ENCODE peak calls at places on chromosomes 2 and 18, in six cellular contexts. A is lung, Z is astrocyte of the spinal cord, O is esophagus squamous epithelium, C is brain microvascular endothelial cell, B is RWPE1. W is an unnamed sample.

GRCh38 chr2:200609027-200609614 is 23.3 kb downstream of the AOX1 start:
- DNase-seq in A (no peak), B (peak), O (no peak), C (peak), Z (peak), W (no peak)

GRCh38 chr2:152344561-152345195 is 9.7 kb downstream of the FMNL2 start:
- DNase-seq in B (no peak), Z (no peak), C (no peak), O (no peak), A (no peak), W (no peak)

GRCh38 chr18:61822879-61823278 is 69.9 kb downstream of the RNF152 start:
- DNase-seq in B (no peak), Z (no peak), C (no peak), A (no peak), O (no peak), W (no peak)

GRCh38 chr2:120360307-120360855 is 14.4 kb downstream of the INHBB start:
- DNase-seq in O (no peak), B (no peak), A (no peak), C (peak), Z (peak), W (no peak)

GRCh38 chr2:19312949-19313348 is 45.5 kb downstream of the OSR1 start:
- DNase-seq in Z (peak), C (peak), O (no peak), B (peak), A (no peak), W (peak)

GRCh38 chr2:105688946-105689345 is 55.8 kb upstream of the NCK2 start:
- DNase-seq in O (no peak), B (no peak), Z (no peak), A (peak), C (no peak), W (no peak)

GRCh38 chr2:64818650-64819032 is 164.9 kb upstream of the SERTAD2 start:
- DNase-seq in A (no peak), O (no peak), Z (no peak), C (no peak), B (no peak), W (no peak)

GRCh38 chr2:101355561-101356130 is 31.7 kb downstream of the CREG2 start:
- DNase-seq in Z (no peak), B (peak), C (no peak), O (no peak), A (no peak), W (no peak)

GRCh38 chr2:74632209-74632938 is 15.8 kb downstream of the M1AP start:
- DNase-seq in B (no peak), O (no peak), Z (peak), A (peak), C (peak), W (no peak)

GRCh38 chr2:72031346-72032115 is 116.1 kb downstream of the CYP26B1 start:
- DNase-seq in O (no peak), Z (no peak), A (peak), B (no peak), C (no peak), W (no peak)

GRCh38 chr2:85655961-85656403 is 12.0 kb downstream of the SFTPB start:
- DNase-seq in O (no peak), A (no peak), Z (peak), C (no peak), B (no peak), W (no peak)

GRCh38 chr2:85160946-85161625 is 27.9 kb downstream of the TCF7L1 start:
- DNase-seq in B (no peak), O (no peak), C (no peak), A (no peak), Z (no peak), W (no peak)

GRCh38 chr2:207149253-207150213 is 16.2 kb downstream of the KLF7 start:
- DNase-seq in A (no peak), O (no peak), C (no peak), Z (peak), B (no peak), W (no peak)

GRCh38 chr2:16664052-16664731 is 1.4 kb downstream of the CYRIA start:
- DNase-seq in O (no peak), Z (peak), B (no peak), A (peak), C (peak), W (peak)

GRCh38 chr2:55985406-55985805 is 61.8 kb upstream of the EFEMP1 start:
- DNase-seq in A (no peak), Z (no peak), B (no peak), C (no peak), O (no peak), W (no peak)

GRCh38 chr2:71216501-71216900 is 10.4 kb downstream of the PAIP2B start:
- DNase-seq in Z (no peak), A (peak), C (no peak), O (no peak), B (no peak), W (no peak)

GRCh38 chr2:24635181-24635580 is 144.1 kb downstream of the NCOA1 start:
- DNase-seq in Z (no peak), A (no peak), C (no peak), B (no peak), O (no peak), W (no peak)

GRCh38 chr18:49447810-49448745 is 12.4 kb downstream of the DYM start:
- DNase-seq in A (no peak), Z (peak), O (no peak), C (peak), B (peak), W (peak)

GRCh38 chr2:17518212-17519154 is at the start of gene RAD51AP2:
- DNase-seq in B (peak), Z (peak), O (no peak), C (peak), A (peak), W (peak)

GRCh38 chr2:222391866-222392265 is 32.5 kb upstream of the SGPP2 start:
- DNase-seq in O (no peak), A (no peak), Z (no peak), C (no peak), B (no peak), W (no peak)

GRCh38 chr2:188974184-188974583 is at the start of gene COL3A1:
- DNase-seq in A (no peak), O (no peak), Z (peak), B (no peak), C (peak), W (no peak)

GRCh38 chr2:182103531-182103930 is 117.9 kb downstream of the PPP1R1C start:
- DNase-seq in B (no peak), A (no peak), C (no peak), O (no peak), Z (no peak), W (no peak)

GRCh38 chr2:69742170-69742952 is 427 bp downstream of the ANXA4 start:
- DNase-seq in Z (peak), B (peak), A (no peak), O (no peak), C (no peak), W (no peak)

GRCh38 chr2:229174794-229175529 is 96.1 kb downstream of the PID1 start:
- DNase-seq in B (no peak), A (peak), Z (peak), O (no peak), C (no peak), W (no peak)

GRCh38 chr2:120642646-120643045 is 93.0 kb upstream of the GLI2 start:
- DNase-seq in C (no peak), B (no peak), Z (no peak), O (no peak), A (no peak), W (no peak)

GRCh38 chr18:80203243-80203642 is 44.1 kb downstream of the PARD6G start:
- DNase-seq in A (no peak), C (no peak), B (no peak), Z (no peak), O (no peak), W (no peak)

GRCh38 chr2:119156891-119157773 is 1.4 kb downstream of the C1QL2 start:
- DNase-seq in C (no peak), Z (no peak), A (no peak), B (no peak), O (no peak), W (no peak)

GRCh38 chr2:119158563-119159347 is at the start of gene C1QL2:
- DNase-seq in C (no peak), B (no peak), O (no peak), A (no peak), Z (no peak), W (no peak)

GRCh38 chr2:119157850-119158511 is 570 bp downstream of the C1QL2 start:
- DNase-seq in Z (no peak), B (no peak), O (no peak), A (no peak), C (no peak), W (no peak)

GRCh38 chr2:119155633-119156032 is 2.9 kb downstream of the C1QL2 start:
- DNase-seq in B (no peak), A (no peak), C (no peak), O (no peak), Z (no peak), W (no peak)

GRCh38 chr2:119156105-119156890 is 2.3 kb downstream of the C1QL2 start:
- DNase-seq in C (no peak), A (no peak), Z (no peak), O (no peak), B (peak), W (no peak)
- TF ChIP-seq CTCF in C (no peak), A (no peak), Z (no peak), O (no peak), B (no peak), W (no peak)

GRCh38 chr2:130374587-130375290 is 18.9 kb downstream of the PTPN18 start:
- DNase-seq in A (no peak), Z (no peak), O (no peak), B (no peak), C (peak), W (no peak)

GRCh38 chr2:130372055-130372832 is 16.4 kb downstream of the PTPN18 start:
- DNase-seq in O (peak), Z (peak), C (peak), B (peak), A (peak), W (no peak)

GRCh38 chr2:130373808-130374365 is 18.0 kb downstream of the PTPN18 start:
- DNase-seq in B (no peak), O (no peak), Z (no peak), A (no peak), C (no peak), W (no peak)

GRCh38 chr2:130371723-130372054 is 15.8 kb downstream of the PTPN18 start:
- DNase-seq in O (no peak), Z (peak), B (no peak), A (no peak), C (no peak), W (no peak)

DNA sequence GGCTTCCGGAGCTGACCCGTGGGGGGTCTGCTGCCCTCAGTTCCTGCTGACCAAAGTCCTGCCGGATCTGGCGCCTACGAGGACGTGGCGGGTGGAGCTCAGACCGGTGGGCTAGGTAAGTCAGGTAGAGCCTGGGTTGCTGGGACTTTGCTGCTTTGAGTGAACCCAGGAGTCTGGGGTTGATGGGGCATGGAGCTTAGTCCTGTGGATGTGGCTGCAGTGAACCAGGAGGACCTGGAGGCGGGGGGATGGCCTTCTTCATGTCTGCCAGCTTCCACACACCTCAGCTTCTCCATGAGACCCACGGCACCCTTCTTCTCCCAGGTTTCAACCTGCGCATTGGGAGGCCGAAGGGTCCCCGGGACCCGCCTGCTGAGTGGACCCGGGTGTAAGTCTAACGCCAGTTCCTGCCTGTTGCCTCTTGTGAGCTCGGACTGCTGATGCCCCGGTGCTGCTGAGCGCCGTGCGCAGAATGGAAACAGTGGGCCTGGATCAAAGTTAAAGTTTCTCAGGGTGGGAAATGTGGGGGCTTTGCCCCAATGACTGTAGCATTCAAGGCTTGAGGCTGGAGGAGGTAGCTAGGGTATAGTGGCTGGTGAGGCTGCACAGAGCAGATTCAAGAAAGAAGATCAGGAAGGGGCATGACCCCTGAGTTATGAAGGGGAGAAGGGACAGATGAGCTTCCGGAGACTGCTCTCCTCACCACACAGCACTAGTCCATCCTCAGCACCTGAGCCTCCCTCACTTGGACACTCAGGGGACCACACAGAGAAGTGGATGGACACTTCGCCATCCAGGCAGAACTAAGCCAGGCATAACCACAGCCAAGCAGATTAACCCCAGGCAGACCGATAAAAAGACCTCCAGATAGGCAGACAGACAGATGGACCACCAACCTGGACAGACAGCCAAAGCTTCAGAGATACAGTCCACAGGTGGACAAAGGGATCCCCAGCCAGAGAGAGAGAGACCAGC is 17.3 kb downstream of the PTPN18 start:
- DNase-seq in O (no peak), A (no peak), Z (peak), B (no peak), C (no peak), W (no peak)
- TF ChIP-seq CTCF in O (no peak), A (no peak), Z (no peak), B (peak), C (no peak), W (no peak)

DNA sequence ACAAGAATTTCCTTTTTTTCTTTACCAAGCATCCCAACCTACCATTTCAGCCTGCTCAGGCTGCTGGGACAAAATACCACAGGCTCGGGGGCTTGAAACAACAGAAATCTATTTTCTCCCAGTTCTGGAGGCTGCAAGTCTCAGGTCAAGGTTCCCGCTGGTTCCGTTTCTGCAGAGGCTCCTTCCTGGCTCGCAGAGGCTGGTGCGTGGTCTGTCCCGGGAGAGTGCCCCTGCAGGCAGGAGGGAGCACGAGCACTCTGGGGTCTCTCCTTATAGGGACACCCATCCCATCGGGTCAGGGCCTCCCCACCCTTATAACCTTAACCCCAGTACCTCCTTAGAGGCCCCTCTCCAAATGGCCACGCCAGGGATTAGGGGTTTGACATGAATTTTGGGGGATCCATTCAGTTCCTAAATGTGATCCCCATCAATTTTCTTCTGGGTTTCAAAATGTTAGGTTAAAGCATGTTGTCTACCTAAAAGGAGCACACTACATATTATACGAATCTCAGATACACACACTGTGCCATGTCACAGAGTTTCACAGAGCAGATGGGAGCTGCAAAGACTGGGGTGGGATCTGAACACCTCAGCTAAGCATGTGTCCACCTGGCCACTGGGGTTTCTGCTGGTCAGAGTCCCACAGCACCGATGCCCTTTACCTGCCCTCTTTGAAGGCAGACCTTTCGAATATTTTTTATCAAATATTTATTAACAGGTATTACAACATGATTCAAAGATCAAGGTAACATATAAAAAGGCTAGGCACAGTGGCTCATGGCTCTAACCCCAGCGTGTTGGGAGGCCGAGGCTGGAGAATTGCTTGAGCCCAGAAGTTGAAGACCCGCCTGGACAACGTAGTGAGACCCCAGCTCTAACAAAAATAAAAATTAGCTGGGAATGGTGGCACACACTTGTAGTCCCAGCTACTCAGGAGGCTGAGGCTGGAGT is 17.6 kb upstream of the ADI1 start:
- DNase-seq in A (peak), Z (no peak), O (no peak), B (no peak), C (peak), W (no peak)
- TF ChIP-seq CTCF in A (no peak), Z (peak), O (no peak), B (no peak), C (peak), W (peak)

GRCh38 chr18:6271585-6271984 is 143.1 kb downstream of the L3MBTL4 start:
- DNase-seq in O (no peak), A (no peak), C (no peak), Z (no peak), B (no peak), W (no peak)
- TF ChIP-seq CTCF in O (no peak), A (no peak), C (no peak), Z (no peak), B (no peak), W (no peak)

GRCh38 chr2:219919506-219919905 is 292.1 kb downstream of the SLC4A3 start:
- DNase-seq in B (no peak), Z (no peak), O (no peak), C (no peak), A (no peak), W (no peak)
- TF ChIP-seq CTCF in B (no peak), Z (no peak), O (no peak), C (no peak), A (no peak), W (no peak)